ENCODE peak calls at places on chromosomes 4 and X, in ten cellular contexts. Y is breast epithelium; J is AML-193; X is hepatocyte; O is stimulated activated CD8-positive, alpha-beta memory T cell treated with anti-CD3 and anti-CD28 coated beads, Interleukin-4, amount 100 ng/mL, for 1 hour; R is HS-5; B is HFFc6; S is SK-N-DZ; T is T47D; V is upper lobe of right lung. D is an unnamed sample.

GRCh38 chr4:96407651-96408342 is 567.9 kb downstream of the PDHA2 start:
- DNase-seq in R (no peak), B (no peak), S (no peak), T (no peak), X (no peak), O (no peak), Y (no peak), V (no peak), J (no peak), D (no peak)

GRCh38 chr4:188270273-188271069 is 131.2 kb downstream of the TRIML1 start:
- DNase-seq in S (no peak), O (no peak), Y (no peak), R (no peak), X (no peak), T (no peak), J (no peak), V (no peak), B (no peak), D (no peak)

GRCh38 chr4:64718091-64718490 is 308.8 kb upstream of the TECRL start:
- DNase-seq in V (no peak), B (no peak), J (no peak), R (peak; percentile 73), S (no peak), Y (no peak), X (peak; percentile 50), O (no peak), T (peak; percentile 43), D (no peak)

GRCh38 chr4:7759221-7759620 is 180.4 kb downstream of the AFAP1 start:
- DNase-seq in T (no peak), R (no peak), S (no peak), B (no peak), J (no peak), Y (no peak), X (no peak), V (no peak), O (no peak), D (no peak)

GRCh38 chrX:143601809-143602208 is 34.1 kb downstream of the SLITRK4 start:
- DNase-seq in T (no peak), S (no peak), J (no peak), B (no peak), Y (no peak), X (no peak), R (no peak), O (no peak), V (no peak), D (no peak)

GRCh38 chr4:153684182-153685073 is at the start of gene TLR2:
- DNase-seq in X (peak; percentile 87), V (peak; percentile 94), O (no peak), S (peak; percentile 10), J (no peak), Y (peak; percentile 74), T (peak; percentile 45), B (no peak), R (no peak), D (peak; percentile 19)

GRCh38 chr4:83387922-83388676 is 53.5 kb upstream of the HPSE start:
- DNase-seq in T (no peak), J (no peak), V (no peak), O (no peak), B (no peak), R (no peak), X (no peak), Y (no peak), S (no peak), D (no peak)

GRCh38 chr4:8398347-8398746 is 42.2 kb downstream of the ACOX3 start:
- DNase-seq in O (no peak), V (no peak), X (no peak), R (no peak), J (no peak), B (no peak), S (no peak), Y (no peak), T (no peak), D (no peak)

GRCh38 chr4:28247805-28248204 is 1387.2 kb downstream of the STIM2 start:
- DNase-seq in S (no peak), V (no peak), J (no peak), R (no peak), O (no peak), T (peak; percentile 10), Y (no peak), B (no peak), X (no peak), D (no peak)

GRCh38 chr4:1805493-1806222 is 12.6 kb downstream of the FGFR3 start:
- DNase-seq in R (no peak), X (no peak), O (no peak), V (no peak), T (no peak), B (no peak), J (no peak), Y (no peak), S (no peak), D (no peak)

GRCh38 chrX:65679071-65679540 is 11.7 kb downstream of the MSN start:
- DNase-seq in J (peak; percentile 54), X (no peak), T (no peak), O (no peak), B (peak; percentile 30), V (no peak), S (no peak), R (peak; percentile 64), Y (no peak), D (no peak)

GRCh38 chr4:15182600-15183222 is 180.4 kb downstream of the CPEB2 start:
- DNase-seq in Y (no peak), R (no peak), J (no peak), S (no peak), X (no peak), V (no peak), O (no peak), B (no peak), T (no peak), D (no peak)

GRCh38 chrX:153848325-153848724 is 18.0 kb upstream of the PDZD4 start:
- DNase-seq in Y (no peak), R (no peak), B (no peak), V (no peak), T (no peak), X (no peak), O (no peak), J (no peak), S (no peak), D (no peak)

GRCh38 chr4:97656034-97656720 is 487.1 kb downstream of the STPG2 start:
- DNase-seq in B (peak; percentile 8), T (peak; percentile 27), V (no peak), R (peak; percentile 80), J (no peak), O (no peak), S (no peak), Y (no peak), X (peak; percentile 23), D (no peak)

GRCh38 chr4:74891037-74891436 is 41.9 kb upstream of the PARM1 start:
- DNase-seq in X (no peak), S (no peak), B (no peak), J (no peak), V (no peak), O (no peak), Y (no peak), T (no peak), R (no peak), D (no peak)

GRCh38 chrX:39162322-39162721 is 361.1 kb downstream of the MID1IP1 start:
- DNase-seq in R (no peak), V (peak; percentile 67), Y (no peak), T (no peak), X (peak; percentile 45), J (no peak), B (no peak), S (no peak), O (no peak), D (no peak)

GRCh38 chr4:23878912-23879732 is 10.7 kb downstream of the PPARGC1A start:
- DNase-seq in O (no peak), B (no peak), V (no peak), X (peak; percentile 30), Y (no peak), S (peak; percentile 74), R (no peak), J (no peak), T (no peak), D (no peak)

GRCh38 chr4:114659386-114660008 is 60.9 kb downstream of the UGT8 start:
- DNase-seq in Y (peak; percentile 52), S (peak; percentile 56), J (peak; percentile 5), T (peak; percentile 74), O (no peak), V (peak; percentile 47), X (peak; percentile 79), B (peak; percentile 57), R (peak; percentile 28), D (peak; percentile 68)

GRCh38 chrX:110374544-110374943 is 15.9 kb downstream of the RTL9 start:
- DNase-seq in R (no peak), X (no peak), O (no peak), S (no peak), V (no peak), T (no peak), J (no peak), B (no peak), Y (no peak), D (no peak)

GRCh38 chrX:38109042-38109904 is 102.9 kb downstream of the SYTL5 start:
- DNase-seq in R (no peak), O (no peak), Y (no peak), S (no peak), T (no peak), B (no peak), V (no peak), J (no peak), X (no peak), D (no peak)

GRCh38 chr4:86497131-86497530 is 97.0 kb upstream of the PTPN13 start:
- DNase-seq in O (no peak), V (no peak), S (no peak), R (no peak), Y (no peak), X (peak; percentile 22), T (peak; percentile 73), B (peak; percentile 47), J (no peak), D (peak; percentile 35)

GRCh38 chr4:105399535-105400161 is 74.2 kb downstream of the PPA2 start:
- DNase-seq in Y (no peak), O (no peak), T (no peak), J (no peak), V (no peak), R (peak; percentile 63), S (no peak), X (no peak), B (peak; percentile 89), D (peak; percentile 63)

GRCh38 chr4:134624365-134624764 is 422.8 kb upstream of the PABPC4L start:
- DNase-seq in J (no peak), R (no peak), O (no peak), S (no peak), V (no peak), B (no peak), X (no peak), T (no peak), Y (no peak), D (no peak)

GRCh38 chrX:111585337-111585736 is 73.9 kb downstream of the SERTM2 start:
- DNase-seq in Y (no peak), O (no peak), S (no peak), T (no peak), J (no peak), B (no peak), X (no peak), R (no peak), V (no peak), D (no peak)

D was measured in AG08395.